ENCODE peak calls at places on chromosome 13, in six cellular contexts. A, B, N, D, I and O are unnamed samples.

GRCh38 chr13:97435794-97436193 is 1.8 kb downstream of the RAP2A start:
- DNase-seq in A (peak; percentile 15), B (no peak), N (no peak), D (no peak), I (no peak), O (no peak)

GRCh38 chr13:45178349-45179142 is 22.3 kb downstream of the KCTD4 start:
- DNase-seq in A (peak; percentile 61), B (peak; percentile 12), N (no peak), D (peak; percentile 72), I (no peak), O (peak; percentile 93)

GRCh38 chr13:98509271-98510155 is 67.4 kb downstream of the STK24 start:
- DNase-seq in A (peak; percentile 96), B (peak; percentile 34), N (peak; percentile 78), D (peak; percentile 59), I (no peak), O (peak; percentile 47)

GRCh38 chr13:114319441-114319871 is 5.2 kb downstream of the CHAMP1 start:
- DNase-seq in A (peak; percentile 82), B (no peak), N (peak; percentile 86), D (peak; percentile 85), I (no peak), O (no peak)

GRCh38 chr13:79530270-79530669 is 49.3 kb downstream of the NDFIP2 start:
- DNase-seq in A (no peak), B (no peak), N (no peak), D (no peak), I (no peak), O (no peak)

GRCh38 chr13:99990045-99990977 is 8.7 kb downstream of the ZIC2 start:
- DNase-seq in A (no peak), B (no peak), N (no peak), D (no peak), I (no peak), O (no peak)

GRCh38 chr13:20394506-20394905 is 131.2 kb downstream of the CRYL1 start:
- DNase-seq in A (no peak), B (no peak), N (no peak), D (no peak), I (no peak), O (no peak)

GRCh38 chr13:94121686-94122085 is 357.8 kb downstream of the DCT start:
- DNase-seq in A (peak; percentile 66), B (no peak), N (no peak), D (peak; percentile 16), I (no peak), O (no peak)

GRCh38 chr13:107734891-107735620 is 480.3 kb downstream of the LIG4 start:
- DNase-seq in A (no peak), B (no peak), N (no peak), D (no peak), I (no peak), O (no peak)

GRCh38 chr13:72505376-72505775 is 222.1 kb downstream of the MZT1 start:
- DNase-seq in A (no peak), B (no peak), N (no peak), D (no peak), I (no peak), O (no peak)

GRCh38 chr13:72504026-72504925 is 223.2 kb downstream of the MZT1 start:
- DNase-seq in A (no peak), B (no peak), N (no peak), D (no peak), I (no peak), O (no peak)

GRCh38 chr13:72495681-72496080 is 231.7 kb downstream of the MZT1 start:
- DNase-seq in A (no peak), B (no peak), N (no peak), D (no peak), I (no peak), O (no peak)

GRCh38 chr13:72506706-72507105 is 220.7 kb downstream of the MZT1 start:
- DNase-seq in A (no peak), B (no peak), N (no peak), D (no peak), I (no peak), O (no peak)

GRCh38 chr13:72500851-72501250 is 226.6 kb downstream of the MZT1 start:
- DNase-seq in A (no peak), B (no peak), N (no peak), D (no peak), I (no peak), O (no peak)
- H3K4me3 ChIP-seq in A (no peak overlapping the region), B (no peak overlapping the region), N (no peak overlapping the region), D (no peak overlapping the region), I (no peak overlapping the region), O (no peak overlapping the region)

GRCh38 chr13:71672527-71672926 is 194.5 kb downstream of the DACH1 start:
- DNase-seq in A (no peak), B (no peak), N (no peak), D (no peak), I (no peak), O (no peak)

GRCh38 chr13:71677114-71677513 is 189.9 kb downstream of the DACH1 start:
- DNase-seq in A (no peak), B (no peak), N (no peak), D (no peak), I (no peak), O (no peak)

DNA sequence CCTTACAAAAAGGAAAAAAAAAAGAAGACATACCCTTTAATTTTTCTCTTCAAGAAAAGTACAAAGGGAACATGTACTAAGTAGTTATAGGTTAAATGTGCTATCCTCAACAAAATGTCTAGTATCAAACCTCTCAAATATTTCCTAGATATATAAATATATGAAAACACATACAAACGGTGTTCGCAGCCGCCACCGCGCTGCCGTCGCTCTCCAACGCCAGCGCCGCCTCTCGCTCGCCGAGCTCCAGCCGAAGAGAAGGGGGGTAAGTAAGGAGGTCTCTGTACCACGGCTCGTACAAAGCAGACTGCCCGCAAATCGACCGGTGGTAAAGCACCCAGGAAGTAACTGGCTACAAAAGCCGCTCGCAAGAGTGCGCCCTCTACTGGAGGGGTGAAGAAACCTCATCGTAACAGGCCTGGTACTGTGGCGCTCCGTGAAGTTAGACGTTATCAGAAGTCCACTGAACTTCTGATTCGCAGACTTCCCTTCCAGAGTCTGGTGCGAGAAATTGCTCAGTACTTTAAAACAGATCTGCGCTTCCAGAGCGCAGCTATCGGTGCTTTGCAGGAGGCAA is 192.1 kb downstream of the DACH1 start:
- DNase-seq in A (no peak), B (no peak), N (no peak), D (no peak), I (no peak), O (no peak)
- TF ChIP-seq CTCF in A (no peak), B (no peak), N (no peak), D (peak; percentile 6), I (no peak), O (peak; percentile 27)

GRCh38 chr13:67227131-67227983 is 2.8 kb downstream of the PCDH9 start:
- DNase-seq in A (no peak), B (no peak), N (no peak), D (no peak), I (no peak), O (no peak)
- H3K4me3 ChIP-seq in A (peak overlapping the region; percentile 86), B (no peak overlapping the region), N (no peak overlapping the region), D (no peak overlapping the region), I (no peak overlapping the region), O (no peak overlapping the region)

GRCh38 chr13:47555235-47555634 is 445.8 kb downstream of the SUCLA2 start:
- DNase-seq in A (no peak), B (no peak), N (no peak), D (no peak), I (no peak), O (peak; percentile 47)
- TF ChIP-seq CTCF in A (no peak), B (no peak), N (no peak), D (no peak), I (no peak), O (no peak)

GRCh38 chr13:21463424-21463823 is 4.3 kb upstream of the ZDHHC20 start:
- DNase-seq in A (no peak), B (no peak), N (no peak), D (no peak), I (no peak), O (no peak)
- H3K4me3 ChIP-seq in A (no peak overlapping the region), B (no peak overlapping the region), N (no peak overlapping the region), D (no peak overlapping the region), I (no peak overlapping the region), O (no peak overlapping the region)

DNA sequence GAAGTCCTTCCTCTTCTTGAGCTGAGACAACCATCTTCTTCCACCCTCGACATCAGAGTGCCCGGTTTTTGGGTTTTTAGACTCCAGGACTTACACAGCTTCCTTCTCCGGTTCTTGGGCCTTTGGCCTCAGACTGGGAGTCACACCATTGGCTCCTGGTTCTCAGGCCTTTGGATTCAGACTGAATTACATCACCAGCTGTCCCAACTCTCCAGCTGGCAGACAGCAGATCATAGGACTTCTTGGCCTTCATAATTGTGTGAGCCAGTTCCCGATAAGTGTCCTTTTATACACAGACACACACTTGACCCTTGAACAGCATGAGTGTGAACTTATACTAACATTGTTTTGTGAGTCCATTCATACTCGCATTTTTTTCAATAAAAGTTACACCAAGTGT is 166.0 kb upstream of the UBL3 start:
- DNase-seq in A (no peak), B (no peak), N (no peak), D (no peak), I (no peak), O (no peak)
- TF ChIP-seq CTCF in A (no peak), B (no peak), N (no peak), D (no peak), I (no peak), O (no peak)